ENCODE peak calls at places on chromosome 15, in four cellular contexts. J, V, G and C are unnamed samples.

GRCh38 chr15:27025411-27026051 is 54.5 kb downstream of the GABRG3 start:
- DNase-seq in J (no peak), V (no peak), G (no peak), C (no peak)

GRCh38 chr15:77606142-77607034 is 26.3 kb downstream of the LINGO1 start:
- DNase-seq in J (no peak), V (peak), G (no peak), C (no peak)

GRCh38 chr15:45385568-45385967 is 7.2 kb upstream of the GATM start:
- DNase-seq in J (no peak), V (no peak), G (no peak), C (no peak)

GRCh38 chr15:35624881-35625280 is 78.9 kb upstream of the DPH6 start:
- DNase-seq in J (peak), V (peak), G (no peak), C (no peak)

GRCh38 chr15:92847841-92848240 is 52.3 kb upstream of the CHD2 start:
- DNase-seq in J (no peak), V (no peak), G (no peak), C (no peak)

GRCh38 chr15:58362262-58362922 is 69.4 kb upstream of the LIPC start:
- DNase-seq in J (no peak), V (no peak), G (no peak), C (no peak)

GRCh38 chr15:37900286-37901221 is 33.9 kb upstream of the TMCO5A start:
- DNase-seq in J (peak), V (peak), G (no peak), C (no peak)

GRCh38 chr15:94584833-94585244 is 353.5 kb downstream of the MCTP2 start:
- DNase-seq in J (no peak), V (no peak), G (no peak), C (no peak)

GRCh38 chr15:80264031-80264430 is 12.0 kb upstream of the CTXND1 start:
- DNase-seq in J (no peak), V (peak), G (no peak), C (no peak)

GRCh38 chr15:92714071-92714456 is 58.5 kb upstream of the FAM174B start:
- DNase-seq in J (no peak), V (peak), G (peak), C (no peak)

GRCh38 chr15:25543156-25543555 is 104.3 kb upstream of the UBE3A start:
- DNase-seq in J (no peak), V (peak), G (peak), C (no peak)

GRCh38 chr15:89072277-89072869 is 15.9 kb upstream of the ABHD2 start:
- DNase-seq in J (no peak), V (no peak), G (no peak), C (no peak)

GRCh38 chr15:73753250-73754130 is at the start of gene INSYN1:
- DNase-seq in J (no peak), V (peak), G (peak), C (peak)

GRCh38 chr15:73751481-73751880 is 1.7 kb downstream of the INSYN1 start:
- DNase-seq in J (no peak), V (no peak), G (no peak), C (no peak)

GRCh38 chr15:73754461-73754860 is 1.3 kb upstream of the INSYN1 start:
- DNase-seq in J (no peak), V (no peak), G (no peak), C (no peak)

GRCh38 chr15:73751896-73752816 is 995 bp downstream of the INSYN1 start:
- DNase-seq in J (no peak), V (no peak), G (peak), C (no peak)

GRCh38 chr15:73752817-73753214 is 335 bp downstream of the INSYN1 start:
- DNase-seq in J (no peak), V (no peak), G (peak), C (no peak)
- H3K4me3 ChIP-seq in J (peak), V (peak), G (peak), C (peak)

GRCh38 chr15:91369823-91370222 is 269.8 kb downstream of the SV2B start:
- DNase-seq in J (no peak), V (no peak), G (no peak), C (no peak)
- H3K4me3 ChIP-seq in J (no peak), V (no peak), G (no peak), C (no peak)

DNA sequence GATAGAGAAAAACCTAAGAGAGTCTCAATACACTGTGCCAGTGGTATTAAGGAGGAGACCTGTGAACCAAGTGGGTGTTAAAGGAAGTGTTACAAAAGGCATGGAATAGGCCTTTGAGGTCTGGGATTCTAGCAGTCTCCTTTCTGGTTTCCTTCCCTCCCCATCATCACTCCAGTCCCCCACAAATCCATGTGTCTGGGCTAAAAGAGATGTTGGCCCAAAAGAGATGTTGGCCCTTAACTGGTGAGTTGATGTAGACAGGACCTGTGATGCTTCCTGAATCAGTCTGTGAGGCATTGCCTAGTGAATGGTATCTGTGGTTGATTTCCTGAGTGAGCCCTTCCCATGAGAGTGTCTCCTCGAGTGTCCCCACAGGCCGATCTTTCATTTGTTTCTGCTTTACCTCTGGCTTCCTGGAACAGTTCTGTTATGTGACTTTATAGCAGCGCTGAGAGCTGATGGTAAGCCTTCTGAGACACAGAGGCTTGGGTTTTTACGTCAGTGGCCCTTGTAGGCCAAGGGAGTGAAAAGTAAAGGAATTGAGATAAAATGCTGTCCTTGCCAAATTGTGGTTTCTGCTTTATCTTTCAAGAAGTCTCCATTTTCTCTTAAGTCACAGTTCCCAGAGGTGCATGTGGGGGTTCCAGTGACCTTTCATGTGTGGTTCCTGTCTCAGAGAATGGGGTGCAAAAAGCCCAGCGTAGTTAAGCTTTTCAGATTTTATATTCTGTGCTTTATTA is 87.8 kb downstream of the KLHL25 start:
- DNase-seq in J (peak), V (peak), G (peak), C (no peak)
- H3K4me3 ChIP-seq in J (no peak), V (no peak), G (no peak), C (peak)

GRCh38 chr15:39974656-39975230 is 40.8 kb downstream of the EIF2AK4 start:
- DNase-seq in J (no peak), V (no peak), G (no peak), C (no peak)

GRCh38 chr15:39976291-39977274 is 42.7 kb downstream of the EIF2AK4 start:
- DNase-seq in J (no peak), V (peak), G (peak), C (peak)

GRCh38 chr15:39979606-39980005 is 45.7 kb downstream of the EIF2AK4 start:
- DNase-seq in J (no peak), V (no peak), G (no peak), C (no peak)
- H3K4me3 ChIP-seq in J (no peak), V (no peak), G (no peak), C (no peak)